ENCODE peak calls at places on chromosome 10, in six cellular contexts. D is AG04450, M is AG10803, N is HFF-Myc, O is NCI-H1436, F is HCEC 1CT. A is an unnamed sample.

GRCh38 chr10:124032982-124033886 is 60.2 kb downstream of the CHST15 start:
- DNase-seq in D (peak), M (peak), N (no peak), O (no peak), F (no peak), A (peak)

GRCh38 chr10:101615760-101616116 is 27.6 kb downstream of the DPCD start:
- DNase-seq in D (no peak), M (no peak), N (no peak), O (no peak), F (no peak), A (no peak)

GRCh38 chr10:110220383-110220782 is 13.0 kb downstream of the MXI1 start:
- DNase-seq in D (no peak), M (no peak), N (no peak), O (no peak), F (no peak), A (no peak)

GRCh38 chr10:14240253-14241189 is 90.2 kb downstream of the FRMD4A start:
- DNase-seq in D (no peak), M (peak), N (no peak), O (no peak), F (no peak), A (peak)

GRCh38 chr10:21292763-21293517 is 232.5 kb downstream of the SKIDA1 start:
- DNase-seq in D (peak), M (peak), N (peak), O (peak), F (peak), A (peak)

GRCh38 chr10:119120413-119120867 is 16.5 kb downstream of the DENND10 start:
- DNase-seq in D (peak), M (peak), N (no peak), O (no peak), F (peak), A (peak)

GRCh38 chr10:98687685-98688084 is 240.9 kb upstream of the HPS1 start:
- DNase-seq in D (no peak), M (no peak), N (no peak), O (no peak), F (no peak), A (no peak)

GRCh38 chr10:11547111-11547625 is 64.3 kb downstream of the USP6NL start:
- DNase-seq in D (no peak), M (peak), N (no peak), O (no peak), F (peak), A (peak)

GRCh38 chr10:8312079-8312478 is 257.6 kb downstream of the GATA3 start:
- DNase-seq in D (no peak), M (no peak), N (no peak), O (no peak), F (no peak), A (no peak)

GRCh38 chr10:99667108-99667751 is 7.9 kb downstream of the ENTPD7 start:
- DNase-seq in D (peak), M (peak), N (no peak), O (no peak), F (peak), A (peak)

GRCh38 chr10:130820880-130821482 is 490.5 kb downstream of the TCERG1L start:
- DNase-seq in D (no peak), M (no peak), N (no peak), O (no peak), F (no peak), A (no peak)

GRCh38 chr10:8331896-8332729 is 277.6 kb downstream of the GATA3 start:
- DNase-seq in D (no peak), M (no peak), N (peak), O (no peak), F (no peak), A (peak)

GRCh38 chr10:88477343-88478085 is 105.6 kb downstream of the RNLS start:
- DNase-seq in D (no peak), M (no peak), N (no peak), O (no peak), F (no peak), A (no peak)

GRCh38 chr10:33643042-33643441 is 308.6 kb upstream of the NRP1 start:
- DNase-seq in D (peak), M (peak), N (no peak), O (no peak), F (peak), A (peak)

GRCh38 chr10:43225004-43225786 is 41.7 kb downstream of the RASGEF1A start:
- DNase-seq in D (no peak), M (no peak), N (no peak), O (no peak), F (no peak), A (no peak)

GRCh38 chr10:24706479-24707118 is 17.1 kb downstream of the ARHGAP21 start:
- DNase-seq in D (peak), M (peak), N (peak), O (no peak), F (peak), A (peak)

GRCh38 chr10:56346845-56347415 is 14.1 kb downstream of the ZWINT start:
- DNase-seq in D (no peak), M (no peak), N (no peak), O (no peak), F (peak), A (peak)

GRCh38 chr10:11154333-11154732 is 136.7 kb downstream of the CELF2 start:
- DNase-seq in D (no peak), M (no peak), N (no peak), O (no peak), F (no peak), A (no peak)

GRCh38 chr10:43803816-43804215 is 155.1 kb upstream of the ZNF32 start:
- DNase-seq in D (no peak), M (no peak), N (no peak), O (no peak), F (no peak), A (no peak)

GRCh38 chr10:72316748-72317435 is 37.8 kb downstream of the DNAJB12 start:
- DNase-seq in D (no peak), M (no peak), N (no peak), O (peak), F (no peak), A (no peak)

GRCh38 chr10:132109341-132110072 is 43.8 kb downstream of the JAKMIP3 start:
- DNase-seq in D (no peak), M (peak), N (no peak), O (no peak), F (no peak), A (no peak)

GRCh38 chr10:13891542-13892431 is 305.0 kb downstream of the PRPF18 start:
- DNase-seq in D (no peak), M (peak), N (no peak), O (no peak), F (peak), A (peak)

A was measured in ELR.